ENCODE peak calls at places on chromosomes 2 and 18, in six cellular contexts. G is AG09319; L is HCT116; B is activated CD8-positive, alpha-beta T cell treated with anti-CD3 and anti-CD28 coated beads for 36 hours; C is nephron progenitor cell; W is PC-3. P is an unnamed sample.
A peak's percentile ranks its signal among the peaks of the same experiment; 100 is the strongest.

GRCh38 chr2:133241231-133241575 is 327.1 kb downstream of the NCKAP5 start:
- DNase-seq in G (peak; percentile 70), L (no peak), B (no peak), C (no peak), W (no peak), P (no peak)

GRCh38 chr2:159879061-159879604 is 81.1 kb upstream of the CD302 start:
- DNase-seq in G (no peak), L (no peak), B (peak; percentile 60), C (no peak), W (peak; percentile 41), P (no peak)

GRCh38 chr2:224220581-224221255 is 181.2 kb downstream of the FAM124B start:
- DNase-seq in G (no peak), L (no peak), B (no peak), C (no peak), W (peak; percentile 63), P (no peak)

GRCh38 chr2:96876811-96877437 is 7.0 kb upstream of the SEMA4C start:
- DNase-seq in G (no peak), L (no peak), B (no peak), C (no peak), W (no peak), P (no peak)

GRCh38 chr2:212893216-212893615 is 258.2 kb downstream of the IKZF2 start:
- DNase-seq in G (no peak), L (no peak), B (no peak), C (no peak), W (no peak), P (no peak)

GRCh38 chr2:98464772-98465310 is 20.2 kb downstream of the INPP4A start:
- DNase-seq in G (no peak), L (no peak), B (peak; percentile 63), C (no peak), W (no peak), P (no peak)

GRCh38 chr2:237565974-237566373 is 400 bp upstream of the PRLH start:
- DNase-seq in G (no peak), L (no peak), B (no peak), C (no peak), W (no peak), P (no peak)

GRCh38 chr2:52467189-52467588 is 1300.4 kb upstream of the CHAC2 start:
- DNase-seq in G (no peak), L (no peak), B (no peak), C (no peak), W (no peak), P (no peak)

GRCh38 chr2:215717627-215718412 is 282.0 kb upstream of the FN1 start:
- DNase-seq in G (no peak), L (no peak), B (no peak), C (no peak), W (no peak), P (no peak)

GRCh38 chr2:225581906-225582305 is 182.4 kb downstream of the NYAP2 start:
- DNase-seq in G (no peak), L (no peak), B (no peak), C (no peak), W (no peak), P (peak; percentile 75)

GRCh38 chr18:63511285-63511684 is 30.9 kb upstream of the SERPINB12 start:
- DNase-seq in G (peak; percentile 25), L (peak; percentile 82), B (peak; percentile 13), C (peak; percentile 41), W (peak; percentile 87), P (no peak)

GRCh38 chr2:178298785-178299212 is 104.5 kb downstream of the OSBPL6 start:
- DNase-seq in G (no peak), L (peak; percentile 32), B (no peak), C (no peak), W (peak; percentile 86), P (no peak)

GRCh38 chr2:159202568-159203071 is 83.9 kb downstream of the WDSUB1 start:
- DNase-seq in G (peak; percentile 88), L (no peak), B (no peak), C (no peak), W (peak; percentile 61), P (no peak)

GRCh38 chr2:77834360-77835002 is 312.3 kb upstream of the LRRTM4 start:
- DNase-seq in G (no peak), L (peak; percentile 4), B (no peak), C (no peak), W (no peak), P (no peak)

GRCh38 chr2:96167407-96168013 is 22.3 kb upstream of the DUSP2 start:
- DNase-seq in G (no peak), L (no peak), B (no peak), C (no peak), W (no peak), P (no peak)

GRCh38 chr2:149799296-149799695 is 211.7 kb upstream of the MMADHC start:
- DNase-seq in G (peak; percentile 11), L (peak; percentile 2), B (no peak), C (no peak), W (peak; percentile 44), P (no peak)

GRCh38 chr2:3009499-3009882 is 368.1 kb downstream of the EIPR1 start:
- DNase-seq in G (no peak), L (no peak), B (no peak), C (no peak), W (no peak), P (no peak)

GRCh38 chr2:128368437-128369125 is 49.9 kb upstream of the HS6ST1 start:
- DNase-seq in G (no peak), L (no peak), B (no peak), C (no peak), W (no peak), P (no peak)

GRCh38 chr2:120758181-120759048 is 22.7 kb downstream of the GLI2 start:
- DNase-seq in G (no peak), L (no peak), B (no peak), C (peak; percentile 76), W (no peak), P (peak; percentile 62)

GRCh38 chr18:26185267-26185666 is 41.0 kb upstream of the TAF4B start:
- DNase-seq in G (no peak), L (peak; percentile 48), B (no peak), C (no peak), W (peak; percentile 48), P (no peak)

GRCh38 chr2:200159366-200159720 is 147.2 kb upstream of the SPATS2L start:
- DNase-seq in G (peak; percentile 28), L (no peak), B (no peak), C (no peak), W (peak; percentile 11), P (no peak)

GRCh38 chr2:45925636-45926350 is 274.3 kb downstream of the PRKCE start:
- DNase-seq in G (no peak), L (no peak), B (no peak), C (no peak), W (no peak), P (no peak)

GRCh38 chr2:229921101-229921891 is 513 bp downstream of the TRIP12 start:
- DNase-seq in G (no peak), L (peak; percentile 22), B (peak; percentile 74), C (peak; percentile 69), W (peak; percentile 52), P (no peak)

GRCh38 chr2:20516646-20517341 is 69.9 kb downstream of the RHOB start:
- DNase-seq in G (no peak), L (peak; percentile 44), B (no peak), C (no peak), W (no peak), P (no peak)

GRCh38 chr2:241173557-241173956 is 14.9 kb upstream of the ANO7 start:
- DNase-seq in G (no peak), L (no peak), B (no peak), C (no peak), W (no peak), P (no peak)

DNA sequence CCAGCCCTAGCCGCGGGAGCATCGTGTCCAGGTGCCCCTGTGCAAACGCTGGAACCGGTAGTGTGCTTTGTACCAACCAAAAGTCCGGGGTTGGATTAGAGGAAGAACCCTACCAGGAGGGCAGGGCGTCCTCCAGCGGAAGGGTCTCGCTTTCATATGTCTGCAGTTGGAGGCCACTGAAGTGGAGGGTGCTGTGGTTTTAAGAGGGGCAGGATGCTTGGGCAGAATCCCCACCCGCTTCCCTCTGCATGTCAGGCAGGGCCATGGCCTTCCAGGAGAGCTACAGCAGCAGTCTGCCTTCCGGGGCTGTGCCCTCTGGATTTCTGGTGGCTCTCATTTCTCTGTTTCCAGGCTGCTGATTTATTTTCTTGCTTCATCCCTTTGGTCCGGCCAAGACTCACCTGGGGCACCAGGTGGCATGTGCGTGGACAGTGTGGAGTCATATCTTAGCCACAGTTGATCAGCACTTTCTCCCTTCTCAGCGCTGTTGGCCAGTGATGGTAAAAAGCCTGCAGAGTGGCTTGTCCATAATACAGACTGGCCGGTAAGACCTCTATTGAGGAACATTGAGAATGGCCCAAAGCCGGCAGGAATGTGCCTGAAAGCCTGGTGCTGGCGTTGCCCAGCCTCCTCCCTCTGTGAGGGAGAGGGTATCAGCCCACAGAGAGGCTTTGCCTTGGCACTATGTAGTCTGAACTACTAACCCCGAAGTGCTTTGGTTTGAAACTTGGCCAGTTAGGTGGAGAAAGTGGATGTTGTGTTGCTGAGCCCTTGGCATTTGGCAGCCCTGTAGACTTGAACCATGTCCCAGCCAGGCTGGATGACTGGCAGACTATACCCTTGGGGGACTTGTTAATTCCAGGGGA is 1.8 kb downstream of the AGAP1 start:
- DNase-seq in G (no peak), L (no peak), B (no peak), C (no peak), W (peak; percentile 38), P (no peak)
- TF ChIP-seq CTCF in G (no peak), L (peak; percentile 2), B (no peak), C (no peak), W (no peak), P (peak; percentile 40)

GRCh38 chr18:6239716-6240115 is 175.0 kb downstream of the L3MBTL4 start:
- DNase-seq in G (no peak), L (no peak), B (no peak), C (no peak), W (no peak), P (no peak)

GRCh38 chr18:6236258-6236657 is 178.5 kb downstream of the L3MBTL4 start:
- DNase-seq in G (no peak), L (no peak), B (no peak), C (no peak), W (no peak), P (no peak)

DNA sequence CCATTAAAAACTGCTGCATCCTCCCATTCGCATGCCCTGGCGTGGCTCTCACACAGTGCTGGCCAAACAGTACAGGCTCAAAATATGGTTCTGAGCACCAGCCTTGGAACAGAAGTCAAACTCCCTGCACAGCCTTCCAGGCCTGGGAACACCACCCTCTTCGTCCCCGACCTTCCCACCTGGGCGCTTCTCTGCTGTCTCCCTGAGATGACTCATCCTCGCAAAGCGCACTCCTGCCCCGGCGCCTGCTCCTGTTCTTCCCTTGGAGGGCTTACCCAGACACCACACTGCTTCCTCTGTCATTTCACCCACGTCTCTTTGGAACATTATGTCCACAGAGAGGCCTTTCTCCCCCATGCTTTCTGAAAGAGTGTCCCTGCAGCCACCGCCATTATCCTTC is 172.7 kb downstream of the L3MBTL4 start:
- DNase-seq in G (no peak), L (no peak), B (no peak), C (no peak), W (no peak), P (no peak)
- TF ChIP-seq CTCF in G (no peak), L (no peak), B (no peak), C (no peak), W (no peak), P (no peak)

GRCh38 chr18:73638709-73639108 is 508.9 kb downstream of the FBXO15 start:
- DNase-seq in G (no peak), L (no peak), B (no peak), C (no peak), W (peak; percentile 33), P (no peak)

GRCh38 chr18:73639788-73640187 is 507.8 kb downstream of the FBXO15 start:
- DNase-seq in G (no peak), L (no peak), B (no peak), C (no peak), W (no peak), P (no peak)

GRCh38 chr18:73636355-73636754 is 511.3 kb downstream of the FBXO15 start:
- DNase-seq in G (no peak), L (no peak), B (no peak), C (no peak), W (no peak), P (no peak)
- TF ChIP-seq CTCF in G (no peak), L (no peak), B (no peak), C (no peak), W (no peak), P (no peak)

GRCh38 chr2:41932241-41933034 is 115.4 kb upstream of the PKDCC start:
- DNase-seq in G (peak; percentile 43), L (no peak), B (no peak), C (no peak), W (no peak), P (no peak)
- TF ChIP-seq CTCF in G (no peak), L (no peak), B (no peak), C (no peak), W (no peak), P (no peak)